ENCODE peak calls at places on chromosomes 13 and 19, in ten cellular contexts. Y, O, C, P, L, K, J, N, E and A are unnamed samples.
A peak's percentile ranks its signal among the peaks of the same experiment; 100 is the strongest.

GRCh38 chr19:55402509-55402908 is 5.1 kb downstream of the UBE2S start:
- DNase-seq in Y (no peak), O (no peak), C (no peak), P (peak; percentile 87), L (no peak), K (no peak), J (no peak), N (no peak), E (no peak), A (no peak)

GRCh38 chr13:87344176-87344575 is 327.0 kb upstream of the SLITRK5 start:
- DNase-seq in Y (no peak), O (no peak), C (no peak), P (no peak), L (peak; percentile 0), K (no peak), J (no peak), N (no peak), E (no peak), A (no peak)

GRCh38 chr19:13165091-13165997 is 15.1 kb downstream of the IER2 start:
- DNase-seq in Y (peak; percentile 40), O (no peak), C (no peak), P (peak; percentile 51), L (no peak), K (no peak), J (peak; percentile 22), N (no peak), E (no peak), A (no peak)

GRCh38 chr13:59745395-59745788 is 418.3 kb downstream of the DIAPH3 start:
- DNase-seq in Y (no peak), O (no peak), C (no peak), P (peak; percentile 39), L (no peak), K (no peak), J (peak; percentile 57), N (no peak), E (no peak), A (no peak)

GRCh38 chr19:45667620-45668341 is at the start of gene GIPR:
- DNase-seq in Y (peak; percentile 66), O (no peak), C (no peak), P (peak; percentile 73), L (peak; percentile 91), K (peak; percentile 89), J (no peak), N (no peak), E (no peak), A (no peak)

GRCh38 chr13:28022848-28023518 is 34.5 kb upstream of the URAD start:
- DNase-seq in Y (peak; percentile 26), O (no peak), C (no peak), P (no peak), L (peak; percentile 56), K (no peak), J (no peak), N (no peak), E (no peak), A (no peak)

GRCh38 chr19:33831835-33832234 is 35.2 kb downstream of the KCTD15 start:
- DNase-seq in Y (no peak), O (no peak), C (no peak), P (no peak), L (no peak), K (no peak), J (no peak), N (no peak), E (no peak), A (no peak)

GRCh38 chr13:33455291-33455690 is 169.7 kb upstream of the STARD13 start:
- DNase-seq in Y (no peak), O (no peak), C (no peak), P (peak; percentile 42), L (no peak), K (no peak), J (no peak), N (no peak), E (no peak), A (no peak)

GRCh38 chr19:7916137-7916907 is 1.7 kb downstream of the TGFBR3L start:
- DNase-seq in Y (peak; percentile 74), O (no peak), C (no peak), P (peak; percentile 92), L (peak; percentile 90), K (peak; percentile 87), J (no peak), N (no peak), E (no peak), A (no peak)

GRCh38 chr19:7916908-7917291 is 2.3 kb downstream of the TGFBR3L start:
- DNase-seq in Y (no peak), O (no peak), C (no peak), P (no peak), L (no peak), K (no peak), J (no peak), N (no peak), E (no peak), A (no peak)

GRCh38 chr19:7914099-7914498 is 531 bp upstream of the TGFBR3L start:
- DNase-seq in Y (no peak), O (no peak), C (no peak), P (peak; percentile 94), L (no peak), K (no peak), J (no peak), N (no peak), E (no peak), A (no peak)

GRCh38 chr19:7914598-7915045 is at the start of gene TGFBR3L:
- DNase-seq in Y (no peak), O (no peak), C (no peak), P (peak; percentile 67), L (no peak), K (no peak), J (no peak), N (no peak), E (no peak), A (no peak)

GRCh38 chr19:7915250-7916136 is 863 bp downstream of the TGFBR3L start:
- DNase-seq in Y (no peak), O (no peak), C (no peak), P (peak; percentile 87), L (no peak), K (no peak), J (no peak), N (no peak), E (no peak), A (no peak)
- H3K4me3 ChIP-seq in Y (peak overlapping the region; percentile 59), O (peak overlapping the region; percentile 31), C (no peak overlapping the region), P (peak overlapping the region; percentile 63), L (peak overlapping the region; percentile 41), K (no peak overlapping the region), J (peak overlapping the region; percentile 26), N (no peak overlapping the region), E (peak overlapping the region; percentile 26), A (peak overlapping the region; percentile 62)

DNA sequence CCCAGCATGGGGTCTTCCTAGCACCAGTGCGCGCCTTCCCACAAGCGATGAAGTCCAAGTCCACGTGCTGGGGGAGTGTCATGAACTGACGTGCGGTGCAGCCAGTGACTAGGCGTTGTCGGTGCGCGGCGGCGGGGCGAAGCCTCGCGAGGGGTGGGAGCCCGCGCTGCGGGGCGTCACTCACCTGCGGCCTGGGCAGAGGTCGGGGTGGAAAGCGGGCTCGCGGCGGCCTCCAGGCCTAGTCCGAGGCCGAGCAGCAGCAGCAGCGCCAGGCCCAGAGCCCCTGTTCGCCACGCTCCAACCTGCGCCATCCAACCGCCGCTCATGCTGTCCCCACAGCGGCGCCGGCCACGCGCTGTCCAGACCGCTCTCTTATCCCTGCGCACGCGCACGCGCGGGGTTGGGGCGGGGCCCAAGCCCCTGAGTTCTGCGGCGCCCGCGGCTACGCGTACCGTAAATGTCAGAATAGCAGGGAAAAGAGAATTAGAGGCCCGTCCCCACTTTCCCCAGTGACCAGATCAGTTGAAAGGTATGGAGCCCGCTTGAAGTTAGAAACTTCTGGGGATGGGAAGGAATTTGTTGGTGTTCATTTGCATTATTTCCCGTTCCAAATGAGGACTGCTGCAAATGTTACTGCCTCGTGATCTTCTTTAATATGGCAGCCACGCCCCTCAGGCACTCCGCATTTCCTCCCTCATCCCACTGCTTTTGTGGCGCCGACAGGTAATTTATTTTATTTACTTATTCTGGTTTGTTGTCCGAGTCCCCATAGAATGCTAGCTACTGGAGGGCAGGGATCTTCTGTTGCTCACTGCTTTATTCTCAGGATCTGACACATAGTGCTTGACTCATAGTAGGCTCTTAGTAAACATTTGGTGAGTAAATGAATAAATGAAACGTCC is at the start of gene CD320:
- DNase-seq in Y (peak; percentile 95), O (peak; percentile 90), C (peak; percentile 88), P (peak; percentile 99), L (peak; percentile 98), K (peak; percentile 97), J (peak; percentile 89), N (peak; percentile 74), E (peak; percentile 89), A (peak; percentile 94)
- H3K36me3 ChIP-seq in Y (no peaks in the 10 kb centered on the region), O (peaks cover 19% of the 10 kb centered on the region), C (peaks cover 3% of the 10 kb centered on the region), P (peaks cover 17% of the 10 kb centered on the region), L (peaks cover 16% of the 10 kb centered on the region), K (peaks cover 46% of the 10 kb centered on the region), J (peaks cover 7% of the 10 kb centered on the region), N (peaks cover 5% of the 10 kb centered on the region), E (no peaks in the 10 kb centered on the region), A (peaks cover 28% of the 10 kb centered on the region)

DNA sequence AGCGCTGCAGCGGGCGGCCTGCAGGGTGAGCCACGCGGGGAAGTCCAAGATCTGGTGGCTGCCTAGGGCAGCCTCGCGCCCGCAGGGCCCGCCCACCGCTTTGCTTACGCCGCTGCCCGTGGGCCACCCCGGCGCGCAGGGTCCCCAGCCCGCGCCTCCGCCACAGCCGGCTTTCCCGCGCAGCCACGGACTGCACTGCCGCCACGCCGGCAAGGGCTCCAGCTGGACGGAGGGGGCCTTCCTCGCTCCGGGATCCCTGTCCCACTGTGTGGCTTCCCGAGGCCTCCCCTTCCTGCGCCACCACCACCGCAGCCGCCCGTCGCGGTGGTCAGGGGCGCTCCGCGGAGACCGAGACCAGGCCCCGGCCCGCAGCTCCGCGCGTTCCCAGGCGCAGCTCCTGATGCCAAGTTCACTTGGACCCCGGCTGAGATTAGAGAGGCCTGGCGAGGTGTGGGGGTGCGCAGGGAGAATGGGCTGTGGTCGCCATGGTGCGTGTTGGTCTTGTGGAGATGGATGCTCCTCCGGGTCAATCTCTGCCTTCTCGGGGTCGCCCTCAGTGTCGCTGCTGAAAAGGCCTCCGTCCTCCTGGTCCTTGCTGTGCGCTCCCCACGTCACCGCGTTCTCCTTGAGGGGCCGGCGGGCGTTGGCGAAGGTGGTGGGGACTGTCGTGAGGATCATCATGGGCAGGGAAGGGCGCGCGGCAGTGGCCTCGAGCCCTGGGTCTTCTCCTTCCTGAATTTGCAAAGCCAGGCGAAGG is 17.9 kb upstream of the RNF17 start:
- DNase-seq in Y (peak; percentile 31), O (no peak), C (no peak), P (no peak), L (peak; percentile 52), K (no peak), J (no peak), N (no peak), E (no peak), A (no peak)
- H3K4me3 ChIP-seq in Y (peak overlapping the region; percentile 45), O (no peak overlapping the region), C (no peak overlapping the region), P (no peak overlapping the region), L (peak overlapping the region; percentile 43), K (no peak overlapping the region), J (no peak overlapping the region), N (no peak overlapping the region), E (no peak overlapping the region), A (no peak overlapping the region)

DNA sequence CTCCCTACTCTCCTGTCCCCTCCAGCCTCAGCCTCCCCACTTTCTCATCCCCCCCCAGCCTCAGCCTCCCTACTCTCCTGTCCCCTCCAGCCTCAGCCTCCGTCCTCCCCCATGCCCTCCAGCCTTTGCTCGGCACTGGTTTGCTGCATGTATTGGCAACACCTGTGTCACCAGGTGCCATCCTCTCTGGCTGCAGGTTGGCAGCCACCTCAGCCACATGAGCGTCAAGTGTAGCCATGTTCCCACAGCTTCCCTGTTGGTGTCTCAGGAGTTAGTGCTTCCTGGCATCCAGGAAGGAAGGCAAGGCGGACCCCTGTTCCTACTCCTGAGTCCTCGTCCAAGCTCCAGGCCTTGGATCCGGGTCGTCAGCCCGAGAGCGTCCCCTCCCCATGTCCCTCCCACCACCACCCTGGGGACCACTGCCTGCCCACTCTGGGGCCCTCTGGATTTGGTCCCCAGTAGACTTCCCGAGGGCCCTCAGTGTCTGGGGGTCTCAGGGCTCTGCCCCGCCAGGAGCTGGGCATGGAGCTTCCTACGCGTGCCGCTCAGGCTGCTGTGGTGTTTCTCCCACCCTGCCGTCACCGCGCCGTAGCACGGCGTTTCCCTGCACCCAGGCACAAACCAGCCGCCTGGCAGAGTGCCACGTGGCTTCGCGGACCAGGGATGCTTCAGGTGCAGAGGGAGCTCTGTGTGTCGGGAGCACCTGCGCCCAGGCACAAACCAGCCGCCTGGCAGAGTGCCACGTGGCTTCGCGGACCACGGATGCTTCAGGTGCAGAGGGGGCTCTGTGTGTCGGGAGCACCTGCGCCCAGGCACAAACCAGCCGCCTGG is 128.3 kb upstream of the MCF2L start:
- DNase-seq in Y (no peak), O (no peak), C (no peak), P (peak; percentile 76), L (no peak), K (no peak), J (no peak), N (no peak), E (no peak), A (no peak)
- H3K36me3 ChIP-seq in Y (no peaks in the 10 kb centered on the region), O (peaks cover 30% of the 10 kb centered on the region), C (peaks cover 15% of the 10 kb centered on the region), P (no peaks in the 10 kb centered on the region), L (peaks cover 13% of the 10 kb centered on the region), K (peaks cover 89% of the 10 kb centered on the region), J (no peaks in the 10 kb centered on the region), N (peaks cover 18% of the 10 kb centered on the region), E (no peaks in the 10 kb centered on the region), A (peaks cover 15% of the 10 kb centered on the region)